ENCODE peak calls at places on chromosomes 3 and 15, in four cellular contexts. One of them, this sample, is unnamed.
A peak's percentile ranks its signal among the peaks of the same experiment; 100 is the strongest.

GRCh38 chr3:33438284-33438668 is 1.9 kb downstream of the UBP1 start:
- DNase-seq in thoracic aorta: no peak
- DNase-seq in heart right ventricle: no peak
- DNase-seq in EH: peak; percentile 63
- DNase-seq in this sample: peak; percentile 66

GRCh38 chr3:150177673-150178378 is 207.1 kb upstream of the PFN2 start:
- DNase-seq in thoracic aorta: no peak
- DNase-seq in heart right ventricle: no peak
- DNase-seq in EH: peak; percentile 83
- DNase-seq in this sample: peak; percentile 84

GRCh38 chr3:96831175-96831574 is 16.8 kb downstream of the EPHA6 start:
- DNase-seq in thoracic aorta: no peak
- DNase-seq in heart right ventricle: no peak
- DNase-seq in EH: no peak
- DNase-seq in this sample: no peak

GRCh38 chr15:64596701-64597468 is 136.5 kb downstream of the ZNF609 start:
- DNase-seq in thoracic aorta: no peak
- DNase-seq in heart right ventricle: no peak
- DNase-seq in EH: peak; percentile 58
- DNase-seq in this sample: peak; percentile 45

GRCh38 chr15:45402955-45403892 is 24.9 kb upstream of the GATM start:
- DNase-seq in thoracic aorta: no peak
- DNase-seq in heart right ventricle: peak; percentile 37
- DNase-seq in EH: peak; percentile 48
- DNase-seq in this sample: peak; percentile 59

GRCh38 chr3:157500232-157500631 is 3.0 kb downstream of the VEPH1 start:
- DNase-seq in thoracic aorta: no peak
- DNase-seq in heart right ventricle: no peak
- DNase-seq in EH: no peak
- DNase-seq in this sample: no peak

GRCh38 chr3:37718647-37719046 is 143.0 kb upstream of the CTDSPL start:
- DNase-seq in thoracic aorta: no peak
- DNase-seq in heart right ventricle: no peak
- DNase-seq in EH: no peak
- DNase-seq in this sample: no peak

GRCh38 chr3:194488007-194488742 is 1.4 kb upstream of the ATP13A3 start:
- DNase-seq in thoracic aorta: no peak
- DNase-seq in heart right ventricle: no peak
- DNase-seq in EH: no peak
- DNase-seq in this sample: no peak

GRCh38 chr3:12901631-12902045 is 60.3 kb upstream of the RPL32 start:
- DNase-seq in thoracic aorta: no peak
- DNase-seq in heart right ventricle: no peak
- DNase-seq in EH: no peak
- DNase-seq in this sample: no peak

GRCh38 chr3:111963424-111963823 is 15.4 kb upstream of the ABHD10 start:
- DNase-seq in thoracic aorta: no peak
- DNase-seq in heart right ventricle: no peak
- DNase-seq in EH: peak; percentile 82
- DNase-seq in this sample: peak; percentile 84

GRCh38 chr3:158105124-158105709 is 1.0 kb downstream of the SHOX2 start:
- DNase-seq in thoracic aorta: no peak
- DNase-seq in heart right ventricle: no peak
- DNase-seq in EH: peak; percentile 65
- DNase-seq in this sample: no peak

GRCh38 chr3:171712168-171712938 is 97.9 kb downstream of the PLD1 start:
- DNase-seq in thoracic aorta: no peak
- DNase-seq in heart right ventricle: no peak
- DNase-seq in EH: peak; percentile 87
- DNase-seq in this sample: peak; percentile 88

GRCh38 chr15:71677766-71678165 is 132.6 kb upstream of the NR2E3 start:
- DNase-seq in thoracic aorta: no peak
- DNase-seq in heart right ventricle: no peak
- DNase-seq in EH: no peak
- DNase-seq in this sample: no peak

GRCh38 chr3:57019057-57019456 is 41.4 kb upstream of the SPATA12 start:
- DNase-seq in thoracic aorta: no peak
- DNase-seq in heart right ventricle: no peak
- DNase-seq in EH: no peak
- DNase-seq in this sample: no peak

GRCh38 chr3:16801223-16801622 is 83.5 kb upstream of the PLCL2 start:
- DNase-seq in thoracic aorta: no peak
- DNase-seq in heart right ventricle: no peak
- DNase-seq in EH: peak; percentile 30
- DNase-seq in this sample: no peak

GRCh38 chr15:101288905-101289513 is 6.0 kb downstream of the SNRPA1 start:
- DNase-seq in thoracic aorta: no peak
- DNase-seq in heart right ventricle: no peak
- DNase-seq in EH: peak; percentile 55
- DNase-seq in this sample: peak; percentile 55

GRCh38 chr3:108322352-108322751 is 26.0 kb downstream of the HHLA2 start:
- DNase-seq in thoracic aorta: no peak
- DNase-seq in heart right ventricle: no peak
- DNase-seq in EH: no peak
- DNase-seq in this sample: no peak

GRCh38 chr3:150535204-150535603 is 11.1 kb downstream of the SERP1 start:
- DNase-seq in thoracic aorta: no peak
- DNase-seq in heart right ventricle: no peak
- DNase-seq in EH: no peak
- DNase-seq in this sample: no peak

GRCh38 chr15:57440799-57441198 is 64.5 kb downstream of the CGNL1 start:
- DNase-seq in thoracic aorta: no peak
- DNase-seq in heart right ventricle: no peak
- DNase-seq in EH: peak; percentile 82
- DNase-seq in this sample: peak; percentile 84

GRCh38 chr3:44952689-44953088 is 23.3 kb downstream of the ZDHHC3 start:
- DNase-seq in thoracic aorta: no peak
- DNase-seq in heart right ventricle: no peak
- DNase-seq in EH: no peak
- DNase-seq in this sample: no peak

GRCh38 chr3:192108820-192109219 is 618.5 kb downstream of the FGF12 start:
- DNase-seq in thoracic aorta: no peak
- DNase-seq in heart right ventricle: no peak
- DNase-seq in EH: no peak
- DNase-seq in this sample: no peak

GRCh38 chr3:17894434-17895060 is 152.1 kb upstream of the TBC1D5 start:
- DNase-seq in thoracic aorta: no peak
- DNase-seq in heart right ventricle: no peak
- DNase-seq in EH: peak; percentile 58
- DNase-seq in this sample: peak; percentile 45

GRCh38 chr3:72376917-72377710 is 471.1 kb downstream of the SHQ1 start:
- DNase-seq in thoracic aorta: no peak
- DNase-seq in heart right ventricle: no peak
- DNase-seq in EH: no peak
- DNase-seq in this sample: no peak

GRCh38 chr3:154015307-154015706 is 105.9 kb upstream of the ARHGEF26 start:
- DNase-seq in thoracic aorta: no peak
- DNase-seq in heart right ventricle: no peak
- DNase-seq in EH: no peak
- DNase-seq in this sample: no peak

GRCh38 chr3:133851266-133851906 is 44.3 kb downstream of the RAB6B start:
- DNase-seq in thoracic aorta: no peak
- DNase-seq in heart right ventricle: no peak
- DNase-seq in EH: no peak
- DNase-seq in this sample: no peak

GRCh38 chr3:14142567-14143270 is 17.9 kb downstream of the TMEM43 start:
- DNase-seq in thoracic aorta: no peak
- DNase-seq in heart right ventricle: no peak
- DNase-seq in EH: no peak
- DNase-seq in this sample: no peak

GRCh38 chr15:88612186-88612796 is 8.8 kb upstream of the AEN start:
- DNase-seq in thoracic aorta: no peak
- DNase-seq in heart right ventricle: no peak
- DNase-seq in EH: no peak
- DNase-seq in this sample: no peak

This sample was measured in IMR-90.